ENCODE peak calls at places on chromosomes 12 and 14, in seven cellular contexts. X is right atrium auricular region, F is NCI-H345, K is HTR-8/SVneo, L is COR-L47, P is stomach, D is cardiac fibroblast. G is an unnamed sample.
A peak's percentile ranks its signal among the peaks of the same experiment; 100 is the strongest.

GRCh38 chr12:53215497-53215896 is 8.4 kb upstream of the ITGB7 start:
- DNase-seq in X (no peak), F (no peak), K (no peak), L (no peak), P (no peak), D (no peak), G (no peak)

GRCh38 chr14:69153848-69154208 is 909 bp upstream of the DCAF5 start:
- DNase-seq in X (peak; percentile 67), F (no peak), K (no peak), L (no peak), P (no peak), D (peak; percentile 31), G (peak; percentile 50)

GRCh38 chr12:105409881-105410471 is 79.5 kb downstream of the C12orf75 start:
- DNase-seq in X (peak; percentile 72), F (peak; percentile 98), K (peak; percentile 25), L (peak; percentile 91), P (peak; percentile 26), D (peak; percentile 85), G (peak; percentile 9)

GRCh38 chr14:72947366-72948160 is 21.3 kb downstream of the DCAF4 start:
- DNase-seq in X (no peak), F (no peak), K (no peak), L (no peak), P (no peak), D (no peak), G (no peak)

GRCh38 chr12:117835113-117835512 is 133.7 kb downstream of the KSR2 start:
- DNase-seq in X (no peak), F (no peak), K (no peak), L (no peak), P (no peak), D (no peak), G (no peak)

GRCh38 chr14:84025258-84026012 is 1504.5 kb upstream of the FLRT2 start:
- DNase-seq in X (no peak), F (no peak), K (no peak), L (no peak), P (peak; percentile 31), D (peak; percentile 10), G (peak; percentile 10)

GRCh38 chr12:118127867-118128266 is 8.1 kb upstream of the PEBP1 start:
- DNase-seq in X (no peak), F (no peak), K (no peak), L (no peak), P (no peak), D (no peak), G (no peak)

GRCh38 chr12:54300732-54301427 is at the start of gene NFE2:
- DNase-seq in X (no peak), F (peak; percentile 43), K (peak; percentile 68), L (peak; percentile 54), P (peak; percentile 66), D (peak; percentile 81), G (peak; percentile 59)

GRCh38 chr14:60505448-60505847 is 3.5 kb upstream of the SIX6 start:
- DNase-seq in X (no peak), F (no peak), K (no peak), L (no peak), P (no peak), D (no peak), G (no peak)

GRCh38 chr12:55705802-55706402 is 1.8 kb downstream of the ITGA7 start:
- DNase-seq in X (no peak), F (no peak), K (no peak), L (no peak), P (no peak), D (no peak), G (no peak)